ENCODE peak calls at places on chromosomes 16 and 17, in six cellular contexts. W, S, R, E, Z and J are unnamed samples.

GRCh38 chr16:70694088-70694487 is 8.2 kb upstream of the MTSS2 start:
- DNase-seq in W (no peak), S (peak; percentile 60), R (no peak), E (no peak), Z (peak; percentile 77), J (no peak)

GRCh38 chr17:21282231-21282630 is 2.3 kb upstream of the MAP2K3 start:
- DNase-seq in W (no peak), S (peak; percentile 92), R (no peak), E (no peak), Z (no peak), J (no peak)

GRCh38 chr16:1899641-1900451 is 18.4 kb downstream of the HS3ST6 start:
- DNase-seq in W (peak; percentile 82), S (peak; percentile 17), R (peak; percentile 59), E (no peak), Z (no peak), J (no peak)

GRCh38 chr16:67874147-67874771 is 1.4 kb downstream of the EDC4 start:
- DNase-seq in W (no peak), S (no peak), R (no peak), E (no peak), Z (no peak), J (no peak)

GRCh38 chr17:81031571-81032550 is 3.1 kb upstream of the BAIAP2 start:
- DNase-seq in W (no peak), S (no peak), R (no peak), E (no peak), Z (no peak), J (no peak)

GRCh38 chr16:4477966-4478365 is 1.8 kb downstream of the HMOX2 start:
- DNase-seq in W (no peak), S (peak; percentile 93), R (no peak), E (no peak), Z (no peak), J (no peak)

GRCh38 chr17:32627233-32628008 is 140.6 kb downstream of the CDK5R1 start:
- DNase-seq in W (no peak), S (no peak), R (no peak), E (no peak), Z (no peak), J (no peak)

GRCh38 chr16:12992066-12992465 is 90.7 kb downstream of the SHISA9 start:
- DNase-seq in W (no peak), S (no peak), R (no peak), E (no peak), Z (no peak), J (no peak)

GRCh38 chr16:56589141-56590039 is at the start of gene MT3:
- DNase-seq in W (no peak), S (no peak), R (peak; percentile 61), E (no peak), Z (no peak), J (no peak)
- TF ChIP-seq CTCF in W (no peak), S (no peak), R (no peak), E (no peak), Z (no peak), J (no peak)

DNA sequence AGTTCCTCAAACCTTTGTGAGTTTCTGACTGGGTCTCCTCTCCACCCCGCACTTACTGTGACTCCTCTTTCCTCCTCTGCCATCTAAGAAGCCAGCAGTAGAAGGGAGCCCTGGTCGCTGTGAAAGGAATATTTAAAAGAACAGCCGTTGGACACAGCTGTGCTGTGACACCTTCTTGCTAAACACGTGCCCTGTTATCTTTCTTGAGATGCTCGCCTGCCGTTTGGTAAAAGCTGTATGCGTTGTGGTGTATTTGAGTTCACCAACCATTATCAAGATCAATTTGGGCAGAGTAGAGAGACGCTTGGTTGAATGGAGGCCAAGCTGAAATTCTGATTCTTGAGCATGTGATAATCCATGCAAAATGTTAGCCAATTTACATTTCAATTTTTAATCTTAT is 3.8 kb downstream of the GID4 start:
- DNase-seq in W (no peak), S (no peak), R (no peak), E (peak; percentile 36), Z (no peak), J (no peak)
- H3K4me3 ChIP-seq in W (no peak overlapping the region), S (no peak overlapping the region), R (no peak overlapping the region), E (no peak overlapping the region), Z (no peak overlapping the region), J (no peak overlapping the region)

DNA sequence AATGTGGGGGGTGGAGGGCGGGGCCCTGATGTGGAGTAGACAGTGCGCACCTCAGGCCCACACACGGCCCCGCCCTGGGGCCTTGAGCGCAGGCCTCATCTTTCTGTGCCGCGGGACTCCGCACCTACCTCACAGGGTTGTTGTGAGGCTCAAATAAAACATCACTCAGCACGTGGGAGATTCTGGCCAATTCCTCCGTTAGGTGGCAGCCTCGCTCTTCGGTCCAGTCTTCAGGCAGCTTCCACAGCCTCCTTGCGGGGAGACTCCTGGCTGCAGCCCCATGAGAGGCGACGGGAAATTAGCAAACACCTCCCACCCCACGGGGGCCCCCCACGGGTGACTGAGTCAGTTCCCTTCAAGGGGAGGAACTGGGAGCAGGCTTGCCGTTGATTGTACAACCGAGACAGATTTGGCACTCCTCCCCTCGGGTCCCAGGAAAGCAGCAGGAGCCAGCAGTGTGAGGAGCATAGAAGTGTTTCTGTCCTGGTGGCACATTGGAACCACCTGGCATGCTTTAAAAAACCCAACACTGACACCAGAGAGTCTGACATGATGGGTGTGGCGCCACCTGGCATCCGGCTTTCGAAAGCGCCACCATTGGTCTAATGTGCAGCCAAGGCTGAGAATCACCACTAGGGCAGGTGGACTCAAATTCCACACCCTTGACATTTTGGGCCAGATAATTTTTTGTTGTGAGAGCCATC is 7.6 kb downstream of the MRM1 start:
- DNase-seq in W (peak; percentile 78), S (peak; percentile 70), R (peak; percentile 64), E (peak; percentile 89), Z (no peak), J (no peak)
- TF ChIP-seq CTCF in W (peak; percentile 43), S (peak; percentile 56), R (peak; percentile 53), E (peak; percentile 90), Z (peak; percentile 44), J (peak; percentile 23)

GRCh38 chr16:78309763-78310162 is 210.3 kb downstream of the WWOX start:
- DNase-seq in W (no peak), S (no peak), R (no peak), E (no peak), Z (no peak), J (no peak)

GRCh38 chr16:78310196-78310595 is 210.7 kb downstream of the WWOX start:
- DNase-seq in W (no peak), S (no peak), R (no peak), E (no peak), Z (no peak), J (no peak)

GRCh38 chr16:78311831-78312230 is 212.4 kb downstream of the WWOX start:
- DNase-seq in W (no peak), S (no peak), R (no peak), E (no peak), Z (no peak), J (no peak)

GRCh38 chr16:78310990-78311561 is 211.6 kb downstream of the WWOX start:
- DNase-seq in W (no peak), S (no peak), R (no peak), E (no peak), Z (no peak), J (no peak)

GRCh38 chr16:78307824-78308528 is 208.5 kb downstream of the WWOX start:
- DNase-seq in W (no peak), S (no peak), R (no peak), E (no peak), Z (no peak), J (no peak)
- H3K4me3 ChIP-seq in W (no peak overlapping the region), S (no peak overlapping the region), R (no peak overlapping the region), E (no peak overlapping the region), Z (no peak overlapping the region), J (no peak overlapping the region)

GRCh38 chr17:78823282-78824046 is 17.1 kb downstream of the USP36 start:
- DNase-seq in W (no peak), S (no peak), R (no peak), E (no peak), Z (no peak), J (no peak)
- TF ChIP-seq CTCF in W (no peak), S (no peak), R (no peak), E (peak; percentile 9), Z (peak; percentile 33), J (peak; percentile 20)

DNA sequence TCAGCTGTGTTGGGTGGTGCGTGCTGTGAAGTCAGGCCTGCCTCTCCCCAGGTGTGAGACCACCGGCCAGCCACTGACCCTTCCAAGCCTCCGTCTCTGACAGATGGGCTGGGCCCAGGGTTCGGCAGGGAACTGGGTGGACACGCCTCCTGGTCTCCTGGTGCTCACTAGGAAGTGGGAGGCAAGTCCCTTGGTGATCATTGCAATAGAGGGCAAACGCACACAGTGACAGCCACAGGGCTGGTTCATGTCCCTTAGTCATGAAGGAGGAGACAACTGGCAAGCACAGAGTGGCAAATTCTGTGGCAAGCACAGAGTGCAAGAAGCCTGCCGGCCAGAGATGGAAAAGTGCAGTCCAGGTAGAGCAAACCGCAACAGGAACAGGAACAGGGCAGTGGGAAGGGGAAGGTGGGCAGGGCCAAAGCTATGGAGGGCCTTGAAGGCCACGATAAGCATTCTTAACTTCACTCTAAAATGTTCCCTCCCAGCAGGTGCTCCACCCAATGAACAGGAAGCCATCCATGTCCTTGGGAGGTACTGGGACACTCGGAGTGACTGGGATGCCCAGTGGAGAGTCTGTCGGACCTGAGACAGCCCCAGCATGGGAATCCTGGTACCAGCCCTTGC is 21.9 kb downstream of the USP7 start:
- DNase-seq in W (no peak), S (no peak), R (no peak), E (no peak), Z (no peak), J (no peak)
- H3K4me3 ChIP-seq in W (no peak overlapping the region), S (no peak overlapping the region), R (no peak overlapping the region), E (no peak overlapping the region), Z (no peak overlapping the region), J (no peak overlapping the region)

GRCh38 chr17:70624208-70624607 is 454.9 kb downstream of the KCNJ2 start:
- DNase-seq in W (no peak), S (no peak), R (no peak), E (no peak), Z (no peak), J (no peak)

DNA sequence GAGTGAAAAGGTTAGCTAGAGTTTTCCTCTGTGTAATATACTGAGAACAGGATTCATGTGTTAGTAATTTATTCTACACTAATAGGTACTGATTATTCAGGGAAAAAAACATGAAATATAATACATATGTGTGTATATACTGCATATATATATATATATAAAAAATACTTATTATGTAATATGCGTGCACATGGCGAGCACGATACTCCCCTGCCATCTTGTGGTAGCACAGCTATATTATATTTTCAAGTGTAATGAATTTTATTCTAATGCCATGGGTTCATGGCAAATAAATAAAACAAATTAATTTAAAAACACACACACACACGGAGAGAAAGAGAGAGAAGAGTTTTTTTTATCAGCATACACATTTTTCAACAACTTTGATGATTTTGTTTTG is 460.6 kb downstream of the KCNJ2 start:
- DNase-seq in W (no peak), S (no peak), R (no peak), E (peak; percentile 2), Z (no peak), J (no peak)
- TF ChIP-seq CTCF in W (no peak), S (peak; percentile 61), R (peak; percentile 34), E (peak; percentile 21), Z (no peak), J (peak; percentile 6)

GRCh38 chr16:31356566-31357323 is 1.8 kb downstream of the ITGAX start:
- DNase-seq in W (no peak), S (no peak), R (no peak), E (no peak), Z (no peak), J (no peak)
- H3K4me3 ChIP-seq in W (no peak overlapping the region), S (no peak overlapping the region), R (no peak overlapping the region), E (no peak overlapping the region), Z (no peak overlapping the region), J (no peak overlapping the region)